ENCODE peak calls at places on chromosomes 11 and 22, in five cellular contexts. U, F, P, A and C are unnamed samples.

GRCh38 chr11:33687733-33688479 is 12.7 kb downstream of the C11orf91 start:
- DNase-seq in U (no peak), F (no peak), P (peak), A (no peak), C (no peak)

GRCh38 chr11:108522318-108522717 is 24.1 kb upstream of the POGLUT3 start:
- DNase-seq in U (no peak), F (no peak), P (no peak), A (no peak), C (no peak)

GRCh38 chr11:36265793-36266628 is 23.2 kb downstream of the COMMD9 start:
- DNase-seq in U (peak), F (no peak), P (peak), A (peak), C (peak)

GRCh38 chr11:124717786-124718634 is 21.7 kb upstream of the NRGN start:
- DNase-seq in U (peak), F (no peak), P (peak), A (no peak), C (peak)

GRCh38 chr22:19559324-19559811 is 35.2 kb upstream of the CLDN5 start:
- DNase-seq in U (no peak), F (no peak), P (no peak), A (no peak), C (no peak)

GRCh38 chr11:8025816-8026215 is 38.7 kb downstream of the EIF3F start:
- DNase-seq in U (no peak), F (no peak), P (no peak), A (no peak), C (peak)

GRCh38 chr22:18060646-18061620 is 16.9 kb upstream of the PEX26 start:
- DNase-seq in U (no peak), F (no peak), P (no peak), A (no peak), C (no peak)

GRCh38 chr11:126861796-126862195 is 138.8 kb downstream of the KIRREL3 start:
- DNase-seq in U (no peak), F (no peak), P (no peak), A (no peak), C (no peak)

GRCh38 chr11:88418508-88418907 is 81.0 kb upstream of the CTSC start:
- DNase-seq in U (no peak), F (no peak), P (no peak), A (no peak), C (no peak)

GRCh38 chr22:48250286-48250895 is 1487.9 kb downstream of the TBC1D22A start:
- DNase-seq in U (no peak), F (no peak), P (no peak), A (no peak), C (no peak)

GRCh38 chr11:94638278-94638901 is 71.2 kb downstream of the PIWIL4 start:
- DNase-seq in U (no peak), F (no peak), P (no peak), A (no peak), C (no peak)

GRCh38 chr22:36027960-36028645 is 521 bp downstream of the RBFOX2 start:
- DNase-seq in U (peak), F (no peak), P (peak), A (peak), C (no peak)

GRCh38 chr11:6259638-6260019 is at the start of gene CCKBR:
- DNase-seq in U (no peak), F (no peak), P (no peak), A (peak), C (no peak)

GRCh38 chr11:28618426-28618825 is 510.2 kb downstream of the METTL15 start:
- DNase-seq in U (no peak), F (no peak), P (no peak), A (no peak), C (no peak)

GRCh38 chr11:119618208-119618909 is 110.6 kb downstream of the NECTIN1 start:
- DNase-seq in U (no peak), F (peak), P (no peak), A (no peak), C (no peak)

GRCh38 chr22:44786136-44786535 is 33.8 kb downstream of the ARHGAP8 start:
- DNase-seq in U (no peak), F (no peak), P (no peak), A (no peak), C (no peak)

DNA sequence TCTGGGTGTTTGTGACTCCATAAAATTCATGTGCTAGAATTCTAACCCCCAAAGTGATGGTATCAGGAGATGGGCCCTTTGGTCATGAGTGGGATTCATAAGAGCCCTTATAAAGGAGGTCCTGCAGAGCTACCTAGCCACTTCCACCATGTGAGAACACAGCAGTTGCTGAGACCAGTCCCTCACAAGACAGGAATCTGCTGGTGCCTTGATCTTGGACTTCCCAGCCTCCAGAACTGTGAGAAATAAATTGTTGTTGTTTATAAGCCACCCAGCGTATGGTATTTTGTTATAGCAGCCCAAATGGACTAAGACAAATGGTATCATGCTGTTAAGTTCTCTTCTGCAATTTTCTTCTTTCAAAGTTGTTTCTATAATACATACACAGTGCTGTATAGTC is 1.5 kb upstream of the PLAAT5 start:
- DNase-seq in U (no peak), F (no peak), P (no peak), A (no peak), C (no peak)
- H3K4me3 ChIP-seq in U (no peak), F (no peak), P (no peak), A (no peak), C (no peak)

GRCh38 chr11:66469441-66469840 is 2.7 kb downstream of the PELI3 start:
- DNase-seq in U (no peak), F (no peak), P (no peak), A (no peak), C (no peak)
- H3K4me3 ChIP-seq in U (no peak), F (no peak), P (no peak), A (no peak), C (no peak)

GRCh38 chr11:134257101-134257500 is 3.7 kb downstream of the ACAD8 start:
- DNase-seq in U (no peak), F (no peak), P (no peak), A (no peak), C (no peak)

GRCh38 chr11:134253189-134253993 is at the start of the genes ACAD8 and THYN1:
- DNase-seq in U (peak), F (peak), P (peak), A (peak), C (peak)

GRCh38 chr11:134250675-134251074 is 2.5 kb downstream of the THYN1 start:
- DNase-seq in U (no peak), F (no peak), P (no peak), A (no peak), C (no peak)

GRCh38 chr11:134252539-134253188 is 488 bp downstream of the THYN1 start:
- DNase-seq in U (no peak), F (no peak), P (no peak), A (peak), C (no peak)

GRCh38 chr11:134254433-134254832 is 1.1 kb downstream of the ACAD8 start:
- DNase-seq in U (no peak), F (no peak), P (no peak), A (no peak), C (no peak)
- H3K4me3 ChIP-seq in U (no peak), F (peak), P (peak), A (no peak), C (peak)

GRCh38 chr11:794013-794765 is 3.9 kb downstream of the SLC25A22 start:
- DNase-seq in U (no peak), F (no peak), P (no peak), A (no peak), C (no peak)

GRCh38 chr11:793556-793955 is 3.7 kb upstream of the CEND1 start:
- DNase-seq in U (no peak), F (no peak), P (no peak), A (no peak), C (no peak)

GRCh38 chr11:796565-797299 is 1.3 kb downstream of the SLC25A22 start:
- DNase-seq in U (no peak), F (no peak), P (no peak), A (no peak), C (no peak)

GRCh38 chr11:795638-796564 is 2.2 kb downstream of the SLC25A22 start:
- DNase-seq in U (peak), F (peak), P (peak), A (peak), C (peak)

DNA sequence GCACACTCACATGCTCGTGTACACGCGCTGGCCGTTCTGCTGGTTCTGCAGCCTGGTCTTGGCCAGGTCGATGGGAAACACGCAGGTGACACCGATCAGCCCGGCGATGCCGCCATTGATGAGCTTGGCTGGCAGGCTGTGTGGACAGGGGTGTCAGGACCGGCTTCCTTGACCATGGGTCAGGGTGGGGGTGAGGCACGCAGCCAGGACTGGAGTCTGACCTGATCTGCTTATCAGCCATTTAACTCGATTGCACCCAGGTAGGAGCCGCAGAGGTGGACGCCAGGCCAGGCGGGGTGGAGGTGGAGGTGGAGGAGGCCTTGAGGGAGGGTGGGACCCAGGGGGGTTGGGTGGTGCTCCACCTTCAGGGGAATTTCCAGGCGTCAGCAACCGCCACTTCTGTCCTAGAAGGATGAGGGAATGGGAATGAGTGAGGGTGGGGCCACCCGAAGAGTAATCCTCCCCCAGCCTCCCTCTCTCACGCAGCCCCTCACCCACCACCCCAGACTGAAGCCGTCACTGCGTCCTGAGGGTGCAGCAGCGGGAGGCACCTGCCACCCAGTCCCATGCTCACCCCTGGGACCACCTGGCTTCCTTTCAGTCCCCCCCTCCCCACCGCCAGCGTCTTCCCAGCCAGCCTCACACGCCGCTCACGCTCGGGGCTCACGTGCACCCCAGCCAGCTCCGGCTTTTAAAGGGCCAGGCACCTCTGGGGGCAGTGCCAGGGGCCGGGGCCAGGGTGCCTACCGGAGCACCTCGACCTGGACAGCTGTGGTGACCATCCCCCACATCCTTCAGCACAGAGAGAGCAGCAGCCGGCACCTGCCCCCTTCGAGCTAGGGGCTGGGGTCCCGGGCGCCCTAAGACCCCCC is 3.1 kb downstream of the SLC25A22 start:
- DNase-seq in U (no peak), F (no peak), P (no peak), A (no peak), C (no peak)
- H3K4me3 ChIP-seq in U (no peak), F (peak), P (peak), A (peak), C (peak)

GRCh38 chr22:39244073-39244495 is 698 bp downstream of the PDGFB start:
- DNase-seq in U (no peak), F (no peak), P (no peak), A (no peak), C (no peak)

GRCh38 chr22:39242389-39242808 is 2.4 kb downstream of the PDGFB start:
- DNase-seq in U (no peak), F (no peak), P (no peak), A (no peak), C (no peak)

GRCh38 chr22:39244496-39245129 is at the start of gene PDGFB:
- DNase-seq in U (no peak), F (no peak), P (no peak), A (no peak), C (no peak)

GRCh38 chr22:39242809-39243442 is 1.9 kb downstream of the PDGFB start:
- DNase-seq in U (peak), F (no peak), P (no peak), A (peak), C (no peak)

GRCh38 chr22:39243443-39244072 is 1.2 kb downstream of the PDGFB start:
- DNase-seq in U (no peak), F (no peak), P (no peak), A (peak), C (no peak)
- H3K4me3 ChIP-seq in U (peak), F (peak), P (peak), A (peak), C (no peak)

GRCh38 chr11:75013051-75013450 is 24.3 kb downstream of the NEU3 start:
- DNase-seq in U (no peak), F (no peak), P (no peak), A (no peak), C (no peak)

GRCh38 chr11:75011872-75012271 is 23.1 kb downstream of the NEU3 start:
- DNase-seq in U (no peak), F (no peak), P (no peak), A (no peak), C (no peak)

GRCh38 chr11:75014129-75014528 is 25.4 kb downstream of the NEU3 start:
- DNase-seq in U (no peak), F (no peak), P (no peak), A (no peak), C (no peak)

GRCh38 chr11:75011357-75011756 is 22.6 kb downstream of the NEU3 start:
- DNase-seq in U (no peak), F (no peak), P (no peak), A (no peak), C (no peak)
- H3K4me3 ChIP-seq in U (no peak), F (no peak), P (no peak), A (no peak), C (no peak)

GRCh38 chr22:40592352-40593113 is 44.0 kb downstream of the MRTFA start:
- DNase-seq in U (no peak), F (no peak), P (peak), A (no peak), C (no peak)

GRCh38 chr22:40594924-40595323 is 41.6 kb downstream of the MRTFA start:
- DNase-seq in U (no peak), F (no peak), P (no peak), A (no peak), C (no peak)

GRCh38 chr22:40593460-40594273 is 42.9 kb downstream of the MRTFA start:
- DNase-seq in U (no peak), F (no peak), P (peak), A (no peak), C (no peak)

GRCh38 chr22:40595497-40596234 is 40.9 kb downstream of the MRTFA start:
- DNase-seq in U (no peak), F (no peak), P (no peak), A (no peak), C (no peak)

DNA sequence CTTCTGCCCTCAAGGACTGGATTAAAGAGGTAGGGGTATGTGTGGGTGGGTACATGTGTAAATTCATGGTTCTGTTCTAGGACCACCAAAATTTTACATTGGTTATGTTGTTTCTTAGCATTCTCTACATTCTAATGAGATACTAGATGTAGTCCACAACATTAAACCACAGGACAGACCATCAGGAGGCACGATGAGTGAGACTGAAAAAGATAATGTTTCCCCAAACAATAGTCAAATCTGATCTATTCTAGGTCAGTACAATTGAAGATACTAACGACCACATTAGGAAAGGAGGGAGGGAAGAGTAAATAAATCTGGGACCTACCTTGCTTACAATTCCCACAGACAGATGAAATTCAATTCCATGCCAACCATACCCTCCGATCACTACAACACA is 42.2 kb downstream of the MRTFA start:
- DNase-seq in U (no peak), F (no peak), P (no peak), A (no peak), C (no peak)
- H3K4me3 ChIP-seq in U (no peak), F (no peak), P (no peak), A (no peak), C (no peak)

GRCh38 chr11:11845066-11845465 is 3.3 kb downstream of the USP47 start:
- DNase-seq in U (no peak), F (no peak), P (no peak), A (no peak), C (no peak)

GRCh38 chr11:11843233-11843632 is 1.5 kb downstream of the USP47 start:
- DNase-seq in U (peak), F (no peak), P (no peak), A (no peak), C (no peak)

GRCh38 chr11:11843642-11844041 is 1.9 kb downstream of the USP47 start:
- DNase-seq in U (no peak), F (no peak), P (no peak), A (no peak), C (no peak)

GRCh38 chr11:11845551-11845950 is 3.8 kb downstream of the USP47 start:
- DNase-seq in U (no peak), F (no peak), P (no peak), A (no peak), C (no peak)

GRCh38 chr11:11844272-11844671 is 2.5 kb downstream of the USP47 start:
- DNase-seq in U (no peak), F (no peak), P (no peak), A (no peak), C (no peak)
- H3K4me3 ChIP-seq in U (peak), F (peak), P (peak), A (peak), C (no peak)

GRCh38 chr11:65382804-65383368 is 440 bp upstream of the SLC25A45 start:
- DNase-seq in U (no peak), F (no peak), P (no peak), A (no peak), C (no peak)
- H3K4me3 ChIP-seq in U (peak), F (peak), P (peak), A (peak), C (peak)

GRCh38 chr11:9905562-9905961 is 241.7 kb downstream of the SWAP70 start:
- DNase-seq in U (no peak), F (no peak), P (no peak), A (no peak), C (no peak)
- H3K4me3 ChIP-seq in U (no peak), F (no peak), P (no peak), A (no peak), C (no peak)